ENCODE peak calls at places on chromosomes 6 and 20, in five cellular contexts. H is endothelial cell of umbilical vein, K is A673, J is fibroblast of lung, I is esophagus squamous epithelium. G is an unnamed sample. For H3K27me3, the result is how much of the 10 kb centered on the place peaks cover.

GRCh38 chr6:42038811-42039408 is 11.4 kb upstream of the TAF8 start:
- DNase-seq in H (no peak), J (peak), I (no peak), K (no peak), G (no peak)

GRCh38 chr6:11241154-11241792 is 8.8 kb upstream of the NEDD9 start:
- DNase-seq in H (no peak), I (no peak), K (no peak), J (no peak), G (no peak)

GRCh38 chr6:106783631-106784566 is 154.5 kb downstream of the QRSL1 start:
- DNase-seq in K (no peak), J (peak), H (no peak), I (no peak), G (no peak)

GRCh38 chr6:149484733-149485700 is at the start of gene ZC3H12D:
- DNase-seq in J (peak), I (no peak), K (peak), H (no peak), G (peak)

GRCh38 chr6:52707963-52708680 is 37.2 kb downstream of the TMEM14A start:
- DNase-seq in K (no peak), I (no peak), J (no peak), H (no peak), G (no peak)

GRCh38 chr20:6956574-6956973 is 189.1 kb downstream of the BMP2 start:
- DNase-seq in I (no peak), K (no peak), H (peak), J (peak), G (no peak)

GRCh38 chr6:168264593-168265335 is 54.8 kb downstream of the DACT2 start:
- DNase-seq in I (no peak), K (no peak), J (no peak), H (no peak), G (no peak)

GRCh38 chr6:134317471-134318131 is at the start of gene SGK1:
- DNase-seq in K (peak), J (peak), H (peak), I (no peak), G (peak)

GRCh38 chr6:22153384-22154158 is 143.3 kb downstream of the PRL start:
- DNase-seq in J (no peak), I (no peak), H (no peak), K (no peak), G (no peak)

GRCh38 chr6:39068391-39068790 is 19.8 kb downstream of the GLP1R start:
- DNase-seq in K (no peak), H (no peak), I (no peak), J (no peak), G (no peak)

GRCh38 chr6:12750416-12750815 is 33.8 kb downstream of the PHACTR1 start:
- DNase-seq in J (no peak), I (no peak), K (no peak), H (no peak), G (no peak)
- H3K4me3 ChIP-seq in J (no peak), I (no peak), K (no peak), H (no peak), G (no peak)

GRCh38 chr20:60926831-60927230 is 325.2 kb upstream of the CDH4 start:
- DNase-seq in I (no peak), J (no peak), H (no peak), K (no peak), G (no peak)

GRCh38 chr20:60931691-60932090 is 320.4 kb upstream of the CDH4 start:
- DNase-seq in K (no peak), J (no peak), H (no peak), I (no peak), G (no peak)

GRCh38 chr20:60930023-60930790 is 321.9 kb upstream of the CDH4 start:
- DNase-seq in J (no peak), I (no peak), K (no peak), H (no peak), G (no peak)

DNA sequence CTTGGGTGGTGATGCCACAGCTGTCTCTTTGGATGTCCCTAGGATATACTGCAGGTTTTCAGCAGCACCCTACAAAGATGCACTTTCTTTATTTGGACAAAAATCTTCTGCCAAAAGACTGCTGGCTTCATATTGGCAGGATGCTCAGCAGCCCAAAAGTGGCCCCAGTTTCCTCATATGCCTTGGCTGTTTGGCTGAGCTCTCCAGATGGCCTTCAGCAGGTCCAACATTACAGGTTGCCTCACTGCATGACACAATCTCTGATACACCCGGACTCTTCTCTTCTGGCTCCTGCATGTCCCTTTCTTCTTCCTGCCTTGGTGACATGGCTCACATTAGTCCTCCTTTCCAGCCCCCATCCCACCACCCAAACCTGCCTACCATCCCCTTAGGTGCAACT is 323.7 kb upstream of the CDH4 start:
- DNase-seq in I (no peak), J (no peak), K (no peak), H (no peak), G (no peak)
- H3K27me3 ChIP-seq in I (under half), J (under half), K (under half), H (under half), G (under half)

GRCh38 chr20:37276494-37277252 is 12.8 kb upstream of the MANBAL start:
- DNase-seq in I (no peak), K (peak), J (peak), H (peak), G (peak)
- TF ChIP-seq CTCF in I (peak), K (peak), J (peak), H (peak), G (peak)

DNA sequence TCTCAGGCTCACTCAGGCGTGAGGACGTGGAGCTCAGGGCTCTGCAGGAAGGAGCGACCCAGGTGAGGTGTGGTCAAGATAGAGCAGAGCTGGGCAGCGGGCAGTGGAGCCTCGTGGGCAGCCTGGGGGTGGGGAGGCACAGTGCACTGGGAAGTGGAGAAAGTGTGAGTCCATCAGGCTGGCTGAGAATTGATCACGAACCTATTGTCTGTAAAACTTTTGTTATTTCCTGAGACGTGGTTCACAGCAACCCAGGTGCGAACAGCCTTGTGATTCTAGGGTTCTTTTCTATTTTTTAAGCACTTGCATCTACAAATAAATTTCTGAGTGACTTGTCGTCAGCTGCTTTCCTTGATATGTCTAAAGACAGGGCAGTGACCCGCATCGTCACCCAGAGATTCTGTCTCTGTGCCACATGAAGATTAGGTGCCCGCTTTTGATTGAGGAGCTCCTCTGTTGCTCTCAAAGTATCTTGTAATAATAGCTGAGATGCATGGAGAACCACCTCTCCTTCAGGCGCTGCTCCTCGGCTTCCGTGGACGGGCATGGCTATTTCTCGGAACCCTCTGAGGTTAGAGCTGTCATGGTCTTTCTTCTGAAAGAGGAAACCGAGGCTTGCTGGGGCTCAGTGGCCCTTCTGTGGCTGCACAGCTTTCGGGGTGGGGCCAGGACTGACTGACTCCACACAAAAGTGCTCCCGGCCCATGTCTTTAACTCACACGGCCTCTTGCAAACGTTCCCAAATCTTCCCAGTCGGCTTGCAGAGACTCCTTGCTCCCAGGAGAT is 662 bp upstream of the CCR6 start:
- DNase-seq in H (no peak), I (no peak), J (no peak), K (no peak), G (no peak)
- H3K4me3 ChIP-seq in H (no peak), I (no peak), J (no peak), K (no peak), G (no peak)

GRCh38 chr20:48825551-48825885 is 2.3 kb downstream of the PREX1 start:
- DNase-seq in H (no peak), K (peak), I (no peak), J (no peak), G (no peak)
- H3K27me3 ChIP-seq in H (under half), K (under half), I (half or more), J (under half), G (under half)

GRCh38 chr6:53771780-53772624 is 22.8 kb upstream of the LRRC1 start:
- DNase-seq in I (no peak), J (peak), K (no peak), H (no peak), G (peak)

GRCh38 chr6:53768636-53769035 is 26.2 kb upstream of the LRRC1 start:
- DNase-seq in J (peak), I (no peak), H (no peak), K (no peak), G (no peak)

GRCh38 chr6:53770690-53771320 is 24.0 kb upstream of the LRRC1 start:
- DNase-seq in J (peak), H (no peak), K (peak), I (no peak), G (no peak)

GRCh38 chr6:53767941-53768340 is 26.9 kb upstream of the LRRC1 start:
- DNase-seq in H (no peak), J (no peak), K (no peak), I (no peak), G (no peak)

GRCh38 chr6:53773044-53773696 is 21.6 kb upstream of the LRRC1 start:
- DNase-seq in I (no peak), J (no peak), H (no peak), K (no peak), G (no peak)
- TF ChIP-seq CTCF in I (no peak), J (no peak), H (no peak), K (no peak), G (no peak)

DNA sequence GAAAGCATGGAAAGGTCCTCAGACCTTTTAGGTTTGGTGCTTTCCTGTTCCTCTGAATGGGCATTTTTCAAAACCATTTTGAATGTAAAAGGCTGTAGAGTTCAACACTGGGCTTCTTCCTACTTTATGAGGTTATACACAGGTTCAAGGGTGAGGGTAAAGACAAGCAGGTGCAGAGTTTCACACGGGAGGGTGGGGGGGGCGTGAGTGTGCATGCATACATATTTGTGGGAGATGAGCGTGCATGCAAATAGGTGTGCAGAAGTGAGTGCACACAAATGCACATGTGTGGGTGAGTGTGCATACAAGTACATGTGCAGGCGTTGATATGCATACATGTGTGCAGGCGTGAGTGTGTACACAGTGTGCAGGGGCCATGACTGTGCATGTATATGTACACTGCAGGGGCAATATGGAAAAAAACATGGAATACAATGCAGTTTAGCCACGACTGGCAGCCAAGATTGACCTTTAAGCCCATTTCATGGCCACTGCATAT is 183.1 kb downstream of the GMPR start:
- DNase-seq in H (no peak), J (no peak), I (no peak), K (no peak), G (no peak)
- H3K4me3 ChIP-seq in H (no peak), J (no peak), I (no peak), K (no peak), G (no peak)

G was measured in brain microvascular endothelial cell.